ENCODE peak calls at places on chromosomes 2 and 18, in six cellular contexts. T is GM06990, M is sigmoid colon, Z is MCF 10A, D is astrocyte of the spinal cord, R is transverse colon. A is an unnamed sample.

GRCh38 chr18:38174173-38174572 is 608.6 kb upstream of the CELF4 start:
- DNase-seq in T (no peak), M (no peak), Z (no peak), D (no peak), R (no peak), A (no peak)

GRCh38 chr2:173793649-173794565 is 171.3 kb downstream of the SP3 start:
- DNase-seq in T (no peak), M (no peak), Z (no peak), D (no peak), R (peak), A (no peak)

GRCh38 chr2:49255325-49256023 is 101.2 kb upstream of the FSHR start:
- DNase-seq in T (no peak), M (no peak), Z (no peak), D (no peak), R (no peak), A (no peak)

GRCh38 chr18:58911766-58912165 is 47.1 kb downstream of the ZNF532 start:
- DNase-seq in T (no peak), M (no peak), Z (no peak), D (peak), R (no peak), A (no peak)

GRCh38 chr2:226798422-226799210 is 1.0 kb downstream of the IRS1 start:
- DNase-seq in T (peak), M (no peak), Z (peak), D (peak), R (peak), A (no peak)

GRCh38 chr2:126905991-126906390 is 7.3 kb downstream of the TEX51 start:
- DNase-seq in T (no peak), M (no peak), Z (no peak), D (no peak), R (no peak), A (no peak)

GRCh38 chr2:148813603-148814065 is 61.4 kb upstream of the KIF5C start:
- DNase-seq in T (peak), M (no peak), Z (peak), D (no peak), R (peak), A (no peak)

GRCh38 chr2:8334866-8335325 is 347.0 kb upstream of the ID2 start:
- DNase-seq in T (no peak), M (no peak), Z (no peak), D (no peak), R (no peak), A (no peak)

GRCh38 chr18:40152859-40153258 is 1802.2 kb upstream of the PIK3C3 start:
- DNase-seq in T (no peak), M (no peak), Z (peak), D (peak), R (no peak), A (no peak)

GRCh38 chr2:129742415-129742814 is 237.1 kb upstream of the RAB6C start:
- DNase-seq in T (no peak), M (no peak), Z (no peak), D (no peak), R (no peak), A (no peak)

GRCh38 chr18:63339920-63340484 is 20.4 kb upstream of the BCL2 start:
- DNase-seq in T (no peak), M (no peak), Z (peak), D (peak), R (no peak), A (no peak)

GRCh38 chr18:63344263-63344662 is 22.7 kb downstream of the KDSR start:
- DNase-seq in T (no peak), M (no peak), Z (no peak), D (no peak), R (no peak), A (no peak)

GRCh38 chr18:63344918-63345317 is 22.1 kb downstream of the KDSR start:
- DNase-seq in T (no peak), M (no peak), Z (no peak), D (no peak), R (no peak), A (no peak)

GRCh38 chr18:63346031-63346430 is 21.0 kb downstream of the KDSR start:
- DNase-seq in T (no peak), M (peak), Z (peak), D (no peak), R (no peak), A (no peak)

GRCh38 chr18:63342206-63342605 is 22.6 kb upstream of the BCL2 start:
- DNase-seq in T (no peak), M (no peak), Z (peak), D (peak), R (no peak), A (peak)
- TF ChIP-seq CTCF in T (peak), M (peak), Z (no peak), D (peak), R (no peak), A (peak)

GRCh38 chr2:169670215-169670651 is 24.0 kb downstream of the CFAP210 start:
- DNase-seq in T (no peak), M (no peak), Z (no peak), D (no peak), R (no peak), A (no peak)
- TF ChIP-seq CTCF in T (no peak), M (no peak), Z (no peak), D (no peak), R (no peak), A (no peak)

DNA sequence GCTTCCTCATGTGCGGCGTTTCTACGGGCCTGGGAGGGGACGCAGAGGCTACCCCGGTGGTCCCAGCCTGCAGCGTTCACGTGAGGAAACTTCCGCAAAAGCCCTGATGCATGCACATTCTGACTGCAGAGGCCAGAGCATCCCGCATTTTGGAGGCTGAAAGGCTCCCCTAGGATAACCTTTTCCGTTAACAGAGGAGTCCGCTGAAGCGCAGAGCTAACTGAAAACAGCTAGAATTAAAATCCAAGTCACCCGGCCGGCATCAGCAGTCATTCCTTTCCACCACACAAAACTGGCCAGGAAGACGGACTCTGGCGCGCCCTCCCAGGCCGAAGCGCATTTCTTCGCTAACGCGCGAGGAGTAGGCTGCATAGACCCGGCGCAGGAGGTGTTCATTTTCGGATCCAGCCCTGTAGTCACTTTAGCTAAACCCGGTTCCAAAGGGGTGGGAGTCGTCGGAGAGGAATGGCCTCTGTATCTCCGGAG is 747 bp upstream of the TUBB6 start:
- DNase-seq in T (no peak), M (peak), Z (peak), D (peak), R (peak), A (no peak)
- TF ChIP-seq CTCF in T (no peak), M (no peak), Z (no peak), D (peak), R (no peak), A (peak)

GRCh38 chr2:216695401-216695821 is at the start of gene IGFBP5:
- DNase-seq in T (no peak), M (peak), Z (peak), D (peak), R (peak), A (no peak)
- TF ChIP-seq CTCF in T (peak), M (no peak), Z (no peak), D (peak), R (no peak), A (no peak)

GRCh38 chr2:96142217-96143113 is 2.8 kb downstream of the DUSP2 start:
- DNase-seq in T (peak), M (peak), Z (no peak), D (no peak), R (peak), A (no peak)
- TF ChIP-seq CTCF in T (peak), M (no peak), Z (no peak), D (no peak), R (no peak), A (no peak)

GRCh38 chr2:160209457-160209856 is 9.4 kb upstream of the ITGB6 start:
- DNase-seq in T (no peak), M (no peak), Z (no peak), D (peak), R (no peak), A (no peak)

GRCh38 chr2:160208662-160209229 is 8.7 kb upstream of the ITGB6 start:
- DNase-seq in T (no peak), M (no peak), Z (no peak), D (no peak), R (no peak), A (no peak)

GRCh38 chr2:160207804-160208661 is 8.0 kb upstream of the ITGB6 start:
- DNase-seq in T (peak), M (peak), Z (peak), D (peak), R (peak), A (no peak)

GRCh38 chr2:160213511-160213910 is 13.4 kb upstream of the ITGB6 start:
- DNase-seq in T (no peak), M (no peak), Z (no peak), D (no peak), R (no peak), A (no peak)

DNA sequence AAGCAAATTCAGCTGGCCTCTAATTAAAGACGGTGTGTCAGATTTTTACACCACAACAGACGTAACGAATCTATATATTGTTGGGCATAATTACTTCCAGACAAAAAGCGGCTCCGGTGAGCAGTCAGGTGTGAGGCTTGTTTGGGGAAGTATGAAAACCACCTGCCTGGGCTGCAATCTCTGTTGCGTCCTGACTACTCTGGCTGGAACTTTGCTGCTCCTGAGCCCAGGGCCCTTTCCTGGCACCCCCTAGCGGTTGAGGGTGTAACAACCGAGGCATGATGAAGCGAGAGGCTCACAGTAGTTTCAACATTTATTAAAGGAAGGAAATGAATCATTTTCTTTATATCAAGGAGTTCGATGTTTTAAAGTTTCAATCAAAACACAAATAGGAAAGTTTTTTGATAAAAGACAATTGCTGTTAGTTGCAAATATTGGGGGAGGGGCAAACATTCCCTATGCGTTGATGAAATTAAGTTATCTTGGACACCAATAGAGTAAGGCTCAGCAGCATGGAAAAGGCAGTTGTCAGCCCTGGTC is 10.6 kb upstream of the ITGB6 start:
- DNase-seq in T (peak), M (peak), Z (peak), D (peak), R (peak), A (peak)
- TF ChIP-seq CTCF in T (peak), M (peak), Z (peak), D (peak), R (peak), A (peak)

GRCh38 chr2:197937804-197938203 is 133.4 kb downstream of the PLCL1 start:
- DNase-seq in T (no peak), M (no peak), Z (no peak), D (no peak), R (no peak), A (no peak)
- TF ChIP-seq CTCF in T (no peak), M (no peak), Z (no peak), D (no peak), R (no peak), A (no peak)

GRCh38 chr2:168713325-168713724 is 89.1 kb upstream of the NOSTRIN start:
- DNase-seq in T (no peak), M (no peak), Z (no peak), D (no peak), R (no peak), A (no peak)

GRCh38 chr2:168711091-168711490 is 91.3 kb upstream of the NOSTRIN start:
- DNase-seq in T (no peak), M (no peak), Z (no peak), D (no peak), R (no peak), A (no peak)

GRCh38 chr2:168708099-168708498 is 94.3 kb upstream of the NOSTRIN start:
- DNase-seq in T (no peak), M (no peak), Z (no peak), D (no peak), R (no peak), A (no peak)

GRCh38 chr2:168715849-168716248 is 86.6 kb upstream of the NOSTRIN start:
- DNase-seq in T (no peak), M (no peak), Z (no peak), D (no peak), R (no peak), A (no peak)

GRCh38 chr2:168712053-168712452 is 90.4 kb upstream of the NOSTRIN start:
- DNase-seq in T (peak), M (no peak), Z (no peak), D (no peak), R (no peak), A (no peak)
- TF ChIP-seq CTCF in T (peak), M (no peak), Z (no peak), D (peak), R (no peak), A (no peak)